ENCODE peak calls at places on chromosomes 5 and 9, in seven cellular contexts. One of them, this sample, is unnamed.

GRCh38 chr5:6772886-6773285 is 59.7 kb downstream of the TENT4A start:
- DNase-seq in stomach: no peak
- DNase-seq in AG04450: no peak
- DNase-seq in sigmoid colon: no peak
- DNase-seq in CD8-positive, alpha-beta T cell: no peak
- DNase-seq in IMR-90: no peak
- DNase-seq in fibroblast of villous mesenchyme: no peak
- DNase-seq in this sample: no peak

GRCh38 chr5:1319436-1320343 is 24.8 kb upstream of the TERT start:
- DNase-seq in IMR-90: no peak
- DNase-seq in CD8-positive, alpha-beta T cell: no peak
- DNase-seq in sigmoid colon: peak
- DNase-seq in AG04450: no peak
- DNase-seq in stomach: peak
- DNase-seq in fibroblast of villous mesenchyme: no peak
- DNase-seq in this sample: no peak

GRCh38 chr5:83844320-83845068 is 123.8 kb upstream of the HAPLN1 start:
- DNase-seq in IMR-90: peak
- DNase-seq in CD8-positive, alpha-beta T cell: no peak
- DNase-seq in AG04450: peak
- DNase-seq in sigmoid colon: no peak
- DNase-seq in stomach: no peak
- DNase-seq in fibroblast of villous mesenchyme: peak
- DNase-seq in this sample: peak

GRCh38 chr5:72063219-72063819 is 44.0 kb upstream of the MAP1B start:
- DNase-seq in CD8-positive, alpha-beta T cell: no peak
- DNase-seq in IMR-90: peak
- DNase-seq in sigmoid colon: no peak
- DNase-seq in AG04450: no peak
- DNase-seq in stomach: no peak
- DNase-seq in fibroblast of villous mesenchyme: peak
- DNase-seq in this sample: peak

GRCh38 chr9:126523621-126524111 is 90.1 kb upstream of the LMX1B start:
- DNase-seq in stomach: no peak
- DNase-seq in fibroblast of villous mesenchyme: no peak
- DNase-seq in sigmoid colon: peak
- DNase-seq in IMR-90: no peak
- DNase-seq in AG04450: no peak
- DNase-seq in CD8-positive, alpha-beta T cell: no peak
- DNase-seq in this sample: no peak

GRCh38 chr5:65796269-65796668 is 74.3 kb downstream of the NLN start:
- DNase-seq in sigmoid colon: no peak
- DNase-seq in AG04450: no peak
- DNase-seq in IMR-90: peak
- DNase-seq in stomach: no peak
- DNase-seq in CD8-positive, alpha-beta T cell: no peak
- DNase-seq in fibroblast of villous mesenchyme: no peak
- DNase-seq in this sample: peak

GRCh38 chr5:178564386-178564785 is 25.8 kb downstream of the COL23A1 start:
- DNase-seq in CD8-positive, alpha-beta T cell: no peak
- DNase-seq in AG04450: no peak
- DNase-seq in fibroblast of villous mesenchyme: no peak
- DNase-seq in sigmoid colon: no peak
- DNase-seq in stomach: no peak
- DNase-seq in IMR-90: no peak
- DNase-seq in this sample: no peak

GRCh38 chr5:134024811-134025210 is 20.0 kb upstream of the VDAC1 start:
- DNase-seq in sigmoid colon: no peak
- DNase-seq in AG04450: no peak
- DNase-seq in CD8-positive, alpha-beta T cell: no peak
- DNase-seq in fibroblast of villous mesenchyme: no peak
- DNase-seq in stomach: no peak
- DNase-seq in IMR-90: no peak
- DNase-seq in this sample: no peak

GRCh38 chr5:32126691-32127090 is 47.4 kb downstream of the GOLPH3 start:
- DNase-seq in IMR-90: peak
- DNase-seq in stomach: no peak
- DNase-seq in fibroblast of villous mesenchyme: no peak
- DNase-seq in AG04450: no peak
- DNase-seq in CD8-positive, alpha-beta T cell: no peak
- DNase-seq in sigmoid colon: no peak
- DNase-seq in this sample: no peak

GRCh38 chr9:99824378-99825157 is 2.9 kb downstream of the NR4A3 start:
- DNase-seq in AG04450: no peak
- DNase-seq in IMR-90: no peak
- DNase-seq in fibroblast of villous mesenchyme: peak
- DNase-seq in sigmoid colon: peak
- DNase-seq in stomach: peak
- DNase-seq in CD8-positive, alpha-beta T cell: peak
- DNase-seq in this sample: no peak

GRCh38 chr5:81161012-81161601 is 72.0 kb upstream of the CKMT2 start:
- DNase-seq in IMR-90: no peak
- DNase-seq in stomach: no peak
- DNase-seq in sigmoid colon: no peak
- DNase-seq in CD8-positive, alpha-beta T cell: no peak
- DNase-seq in AG04450: no peak
- DNase-seq in fibroblast of villous mesenchyme: no peak
- DNase-seq in this sample: no peak

GRCh38 chr5:58040044-58040443 is 419.8 kb downstream of the PLK2 start:
- DNase-seq in AG04450: no peak
- DNase-seq in stomach: no peak
- DNase-seq in CD8-positive, alpha-beta T cell: no peak
- DNase-seq in fibroblast of villous mesenchyme: no peak
- DNase-seq in IMR-90: no peak
- DNase-seq in sigmoid colon: no peak
- DNase-seq in this sample: no peak

GRCh38 chr5:52690236-52690685 is 97.5 kb upstream of the ITGA1 start:
- DNase-seq in AG04450: no peak
- DNase-seq in IMR-90: peak
- DNase-seq in stomach: no peak
- DNase-seq in sigmoid colon: no peak
- DNase-seq in CD8-positive, alpha-beta T cell: no peak
- DNase-seq in fibroblast of villous mesenchyme: peak
- DNase-seq in this sample: no peak

GRCh38 chr9:117411547-117411946 is 3.3 kb downstream of the ASTN2 start:
- DNase-seq in AG04450: no peak
- DNase-seq in fibroblast of villous mesenchyme: peak
- DNase-seq in IMR-90: peak
- DNase-seq in CD8-positive, alpha-beta T cell: no peak
- DNase-seq in sigmoid colon: no peak
- DNase-seq in stomach: peak
- DNase-seq in this sample: peak

GRCh38 chr5:132498152-132498551 is 7.6 kb upstream of the IRF1 start:
- DNase-seq in IMR-90: peak
- DNase-seq in sigmoid colon: peak
- DNase-seq in AG04450: no peak
- DNase-seq in fibroblast of villous mesenchyme: no peak
- DNase-seq in CD8-positive, alpha-beta T cell: no peak
- DNase-seq in stomach: peak
- DNase-seq in this sample: peak

GRCh38 chr5:149040421-149040820 is 22.4 kb downstream of the SH3TC2 start:
- DNase-seq in stomach: no peak
- DNase-seq in CD8-positive, alpha-beta T cell: no peak
- DNase-seq in AG04450: no peak
- DNase-seq in IMR-90: no peak
- DNase-seq in fibroblast of villous mesenchyme: no peak
- DNase-seq in sigmoid colon: no peak
- DNase-seq in this sample: no peak

GRCh38 chr5:172683696-172684464 is 42.8 kb downstream of the NEURL1B start:
- DNase-seq in AG04450: no peak
- DNase-seq in fibroblast of villous mesenchyme: no peak
- DNase-seq in stomach: no peak
- DNase-seq in sigmoid colon: no peak
- DNase-seq in IMR-90: no peak
- DNase-seq in CD8-positive, alpha-beta T cell: peak
- DNase-seq in this sample: no peak

GRCh38 chr5:143033535-143034260 is 263.5 kb downstream of the ARHGAP26 start:
- DNase-seq in CD8-positive, alpha-beta T cell: no peak
- DNase-seq in fibroblast of villous mesenchyme: peak
- DNase-seq in AG04450: peak
- DNase-seq in sigmoid colon: no peak
- DNase-seq in IMR-90: peak
- DNase-seq in stomach: no peak
- DNase-seq in this sample: peak

GRCh38 chr5:135739383-135739961 is 95.0 kb upstream of the SLC25A48 start:
- DNase-seq in stomach: no peak
- DNase-seq in sigmoid colon: no peak
- DNase-seq in fibroblast of villous mesenchyme: peak
- DNase-seq in IMR-90: no peak
- DNase-seq in AG04450: no peak
- DNase-seq in CD8-positive, alpha-beta T cell: no peak
- DNase-seq in this sample: no peak

GRCh38 chr5:135743684-135744083 is 90.8 kb upstream of the SLC25A48 start:
- DNase-seq in sigmoid colon: no peak
- DNase-seq in stomach: no peak
- DNase-seq in fibroblast of villous mesenchyme: no peak
- DNase-seq in IMR-90: no peak
- DNase-seq in AG04450: no peak
- DNase-seq in CD8-positive, alpha-beta T cell: no peak
- DNase-seq in this sample: no peak

GRCh38 chr5:135738564-135738875 is 95.9 kb upstream of the SLC25A48 start:
- DNase-seq in sigmoid colon: no peak
- DNase-seq in fibroblast of villous mesenchyme: no peak
- DNase-seq in stomach: no peak
- DNase-seq in CD8-positive, alpha-beta T cell: no peak
- DNase-seq in IMR-90: no peak
- DNase-seq in AG04450: no peak
- DNase-seq in this sample: no peak

GRCh38 chr5:135740475-135740874 is 94.0 kb upstream of the SLC25A48 start:
- DNase-seq in AG04450: no peak
- DNase-seq in CD8-positive, alpha-beta T cell: no peak
- DNase-seq in stomach: no peak
- DNase-seq in IMR-90: no peak
- DNase-seq in fibroblast of villous mesenchyme: no peak
- DNase-seq in sigmoid colon: no peak
- DNase-seq in this sample: no peak

DNA sequence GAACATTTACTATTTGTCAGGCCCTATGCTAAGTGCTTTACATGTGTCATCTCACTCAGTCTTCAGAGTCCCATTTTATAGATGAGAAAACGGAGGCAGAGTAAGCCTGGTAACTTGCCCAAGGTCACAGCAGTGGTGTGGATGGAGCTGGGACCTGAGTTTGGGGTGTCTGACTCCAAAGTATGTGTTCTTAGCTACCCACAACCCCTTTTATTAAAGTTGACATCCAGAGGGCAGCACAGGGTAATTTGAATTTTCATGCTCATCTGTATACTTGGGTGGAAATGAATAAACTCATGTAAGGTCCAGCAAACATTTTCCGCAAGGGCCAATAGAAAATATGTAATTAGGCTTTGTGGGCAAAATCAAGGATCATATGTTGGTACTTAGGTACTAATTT is 93.4 kb upstream of the SLC25A48 start:
- DNase-seq in AG04450: no peak
- DNase-seq in CD8-positive, alpha-beta T cell: no peak
- DNase-seq in IMR-90: no peak
- DNase-seq in sigmoid colon: no peak
- DNase-seq in stomach: no peak
- DNase-seq in fibroblast of villous mesenchyme: no peak
- DNase-seq in this sample: no peak
- TF ChIP-seq CTCF in AG04450: no peak
- TF ChIP-seq CTCF in CD8-positive, alpha-beta T cell: no peak
- TF ChIP-seq CTCF in IMR-90: no peak
- TF ChIP-seq CTCF in sigmoid colon: no peak
- TF ChIP-seq CTCF in stomach: no peak
- TF ChIP-seq CTCF in fibroblast of villous mesenchyme: no peak
- TF ChIP-seq CTCF in this sample: no peak

GRCh38 chr5:119311688-119312087 is 44.1 kb upstream of the TNFAIP8 start:
- DNase-seq in sigmoid colon: no peak
- DNase-seq in fibroblast of villous mesenchyme: no peak
- DNase-seq in AG04450: no peak
- DNase-seq in CD8-positive, alpha-beta T cell: no peak
- DNase-seq in stomach: no peak
- DNase-seq in IMR-90: no peak
- DNase-seq in this sample: no peak

GRCh38 chr5:119313207-119313606 is 42.6 kb upstream of the TNFAIP8 start:
- DNase-seq in fibroblast of villous mesenchyme: no peak
- DNase-seq in AG04450: no peak
- DNase-seq in stomach: no peak
- DNase-seq in sigmoid colon: no peak
- DNase-seq in CD8-positive, alpha-beta T cell: no peak
- DNase-seq in IMR-90: no peak
- DNase-seq in this sample: no peak

GRCh38 chr5:119312403-119312802 is 43.4 kb upstream of the TNFAIP8 start:
- DNase-seq in AG04450: no peak
- DNase-seq in sigmoid colon: no peak
- DNase-seq in stomach: no peak
- DNase-seq in fibroblast of villous mesenchyme: no peak
- DNase-seq in IMR-90: no peak
- DNase-seq in CD8-positive, alpha-beta T cell: no peak
- DNase-seq in this sample: no peak

GRCh38 chr5:119307170-119307569 is 48.6 kb upstream of the TNFAIP8 start:
- DNase-seq in IMR-90: no peak
- DNase-seq in CD8-positive, alpha-beta T cell: no peak
- DNase-seq in AG04450: no peak
- DNase-seq in fibroblast of villous mesenchyme: no peak
- DNase-seq in stomach: no peak
- DNase-seq in sigmoid colon: no peak
- DNase-seq in this sample: no peak

GRCh38 chr5:119309290-119309818 is 46.5 kb upstream of the TNFAIP8 start:
- DNase-seq in fibroblast of villous mesenchyme: no peak
- DNase-seq in stomach: no peak
- DNase-seq in CD8-positive, alpha-beta T cell: no peak
- DNase-seq in AG04450: no peak
- DNase-seq in sigmoid colon: no peak
- DNase-seq in IMR-90: no peak
- DNase-seq in this sample: no peak
- H3K4me3 ChIP-seq in fibroblast of villous mesenchyme: no peak
- H3K4me3 ChIP-seq in stomach: no peak
- H3K4me3 ChIP-seq in CD8-positive, alpha-beta T cell: no peak
- H3K4me3 ChIP-seq in AG04450: no peak
- H3K4me3 ChIP-seq in sigmoid colon: no peak
- H3K4me3 ChIP-seq in IMR-90: no peak
- H3K4me3 ChIP-seq in this sample: no peak

GRCh38 chr9:2158111-2158610 is 143.0 kb downstream of the SMARCA2 start:
- DNase-seq in sigmoid colon: peak
- DNase-seq in AG04450: no peak
- DNase-seq in fibroblast of villous mesenchyme: peak
- DNase-seq in stomach: peak
- DNase-seq in CD8-positive, alpha-beta T cell: no peak
- DNase-seq in IMR-90: peak
- DNase-seq in this sample: peak
- TF ChIP-seq CTCF in sigmoid colon: no peak
- TF ChIP-seq CTCF in AG04450: peak
- TF ChIP-seq CTCF in fibroblast of villous mesenchyme: no peak
- TF ChIP-seq CTCF in stomach: no peak
- TF ChIP-seq CTCF in CD8-positive, alpha-beta T cell: no peak
- TF ChIP-seq CTCF in IMR-90: peak
- TF ChIP-seq CTCF in this sample: no peak

GRCh38 chr5:165410476-165410875 is 1905.1 kb downstream of the MAT2B start:
- DNase-seq in IMR-90: no peak
- DNase-seq in CD8-positive, alpha-beta T cell: no peak
- DNase-seq in AG04450: no peak
- DNase-seq in fibroblast of villous mesenchyme: no peak
- DNase-seq in stomach: no peak
- DNase-seq in sigmoid colon: no peak
- DNase-seq in this sample: no peak

GRCh38 chr5:165404917-165405316 is 1899.5 kb downstream of the MAT2B start:
- DNase-seq in fibroblast of villous mesenchyme: no peak
- DNase-seq in CD8-positive, alpha-beta T cell: no peak
- DNase-seq in stomach: no peak
- DNase-seq in AG04450: no peak
- DNase-seq in sigmoid colon: no peak
- DNase-seq in IMR-90: no peak
- DNase-seq in this sample: no peak

GRCh38 chr5:165405340-165405739 is 1899.9 kb downstream of the MAT2B start:
- DNase-seq in stomach: no peak
- DNase-seq in fibroblast of villous mesenchyme: peak
- DNase-seq in sigmoid colon: no peak
- DNase-seq in AG04450: no peak
- DNase-seq in CD8-positive, alpha-beta T cell: no peak
- DNase-seq in IMR-90: no peak
- DNase-seq in this sample: no peak

GRCh38 chr5:165407352-165407751 is 1901.9 kb downstream of the MAT2B start:
- DNase-seq in fibroblast of villous mesenchyme: no peak
- DNase-seq in stomach: no peak
- DNase-seq in sigmoid colon: no peak
- DNase-seq in AG04450: no peak
- DNase-seq in CD8-positive, alpha-beta T cell: no peak
- DNase-seq in IMR-90: no peak
- DNase-seq in this sample: no peak
- H3K4me3 ChIP-seq in fibroblast of villous mesenchyme: no peak
- H3K4me3 ChIP-seq in stomach: no peak
- H3K4me3 ChIP-seq in sigmoid colon: no peak
- H3K4me3 ChIP-seq in AG04450: no peak
- H3K4me3 ChIP-seq in CD8-positive, alpha-beta T cell: no peak
- H3K4me3 ChIP-seq in IMR-90: no peak
- H3K4me3 ChIP-seq in this sample: no peak

This sample was measured in foreskin fibroblast.